ENCODE peak calls at places on chromosomes 11 and 22, in nine cellular contexts. L is fibroblast of lung; V is stimulated activated CD8-positive, alpha-beta memory T cell treated with anti-CD3 and anti-CD28 coated beads, Interleukin-2, amount 100 ng/mL, for 1 hour; M is pancreas; A is lung microvascular endothelial cell; Q is heart left ventricle; Z is CMK; B is lower lobe of right lung; R is left ventricle myocardium inferior. K is an unnamed sample.

GRCh38 chr11:121321614-121322243 is 29.2 kb downstream of the SC5D start:
- DNase-seq in V (no peak), Q (no peak), R (no peak), Z (no peak), M (no peak), B (no peak), L (peak), A (no peak), K (no peak)

GRCh38 chr22:49540084-49540483 is 287.6 kb downstream of the BRD1 start:
- DNase-seq in Q (no peak), V (no peak), B (peak), M (no peak), Z (no peak), R (no peak), A (no peak), L (no peak), K (no peak)

GRCh38 chr22:32745251-32745995 is 56.1 kb upstream of the TIMP3 start:
- DNase-seq in Q (peak), A (no peak), L (peak), V (no peak), R (peak), M (no peak), Z (no peak), B (no peak), K (no peak)

GRCh38 chr22:44941176-44941575 is 68.6 kb downstream of the PHF21B start:
- DNase-seq in L (no peak), Z (no peak), M (no peak), A (no peak), Q (no peak), R (no peak), B (no peak), V (no peak), K (no peak)

GRCh38 chr11:109784536-109784935 is 308.7 kb upstream of the ZC3H12C start:
- DNase-seq in A (no peak), Z (no peak), R (no peak), L (no peak), Q (no peak), B (no peak), V (no peak), M (no peak), K (no peak)

GRCh38 chr11:71449596-71449995 is 1.4 kb upstream of the DHCR7 start:
- DNase-seq in V (no peak), Z (no peak), L (no peak), A (no peak), R (no peak), Q (no peak), M (no peak), B (no peak), K (no peak)

GRCh38 chr11:125476721-125477120 is 19.3 kb downstream of the FEZ1 start:
- DNase-seq in A (no peak), L (no peak), V (no peak), Q (no peak), Z (no peak), B (no peak), M (no peak), R (no peak), K (no peak)

GRCh38 chr22:34526681-34527080 is 539.3 kb upstream of the ISX start:
- DNase-seq in R (no peak), L (no peak), Q (no peak), A (no peak), B (no peak), Z (no peak), V (no peak), M (no peak), K (no peak)

K was measured in right lobe of liver.